ENCODE peak calls at places on chromosome 14, in five cellular contexts. One of them, this sample, is unnamed.
A peak's percentile ranks its signal among the peaks of the same experiment; 100 is the strongest.

GRCh38 chr14:74217672-74218448 is 21.4 kb upstream of the VSX2 start:
- DNase-seq in iris pigment epithelial cell: peak; percentile 54
- DNase-seq in LoVo: peak; percentile 78
- DNase-seq in right lobe of liver: peak; percentile 78
- DNase-seq in colonic mucosa: peak; percentile 69
- DNase-seq in this sample: peak; percentile 69

GRCh38 chr14:35331605-35332516 is 39.7 kb downstream of the PSMA6 start:
- DNase-seq in right lobe of liver: no peak
- DNase-seq in LoVo: peak; percentile 74
- DNase-seq in iris pigment epithelial cell: peak; percentile 65
- DNase-seq in colonic mucosa: peak; percentile 80
- DNase-seq in this sample: peak; percentile 36

GRCh38 chr14:90728951-90729350 is 87.3 kb downstream of the TTC7B start:
- DNase-seq in LoVo: no peak
- DNase-seq in colonic mucosa: no peak
- DNase-seq in iris pigment epithelial cell: no peak
- DNase-seq in right lobe of liver: no peak
- DNase-seq in this sample: no peak

GRCh38 chr14:55518391-55518790 is 61.6 kb upstream of the KTN1 start:
- DNase-seq in right lobe of liver: no peak
- DNase-seq in iris pigment epithelial cell: no peak
- DNase-seq in LoVo: no peak
- DNase-seq in colonic mucosa: no peak
- DNase-seq in this sample: no peak

GRCh38 chr14:71319646-71320045 is 412.4 kb downstream of the PCNX1 start:
- DNase-seq in iris pigment epithelial cell: peak; percentile 38
- DNase-seq in colonic mucosa: no peak
- DNase-seq in right lobe of liver: no peak
- DNase-seq in LoVo: peak; percentile 17
- DNase-seq in this sample: peak; percentile 56

GRCh38 chr14:71600309-71600708 is 331.9 kb upstream of the RGS6 start:
- DNase-seq in colonic mucosa: no peak
- DNase-seq in LoVo: no peak
- DNase-seq in right lobe of liver: no peak
- DNase-seq in iris pigment epithelial cell: no peak
- DNase-seq in this sample: no peak

GRCh38 chr14:37903561-37904191 is 304.0 kb upstream of the SSTR1 start:
- DNase-seq in right lobe of liver: no peak
- DNase-seq in LoVo: peak; percentile 50
- DNase-seq in colonic mucosa: no peak
- DNase-seq in iris pigment epithelial cell: peak; percentile 49
- DNase-seq in this sample: peak; percentile 80

GRCh38 chr14:74737753-74738325 is 24.9 kb downstream of the FCF1 start:
- DNase-seq in iris pigment epithelial cell: peak; percentile 42
- DNase-seq in right lobe of liver: no peak
- DNase-seq in colonic mucosa: no peak
- DNase-seq in LoVo: no peak
- DNase-seq in this sample: peak; percentile 86

GRCh38 chr14:58898655-58899316 is 261.0 kb downstream of the DACT1 start:
- DNase-seq in LoVo: peak; percentile 4
- DNase-seq in colonic mucosa: no peak
- DNase-seq in iris pigment epithelial cell: peak; percentile 97
- DNase-seq in right lobe of liver: no peak
- DNase-seq in this sample: peak; percentile 91

GRCh38 chr14:38948576-38948975 is 154.5 kb downstream of the SEC23A start:
- DNase-seq in iris pigment epithelial cell: no peak
- DNase-seq in colonic mucosa: no peak
- DNase-seq in LoVo: no peak
- DNase-seq in right lobe of liver: no peak
- DNase-seq in this sample: no peak

GRCh38 chr14:36652542-36653201 is 9.0 kb upstream of the PAX9 start:
- DNase-seq in LoVo: peak; percentile 56
- DNase-seq in iris pigment epithelial cell: no peak
- DNase-seq in right lobe of liver: no peak
- DNase-seq in colonic mucosa: no peak
- DNase-seq in this sample: no peak

GRCh38 chr14:95140060-95140858 is 17.1 kb downstream of the DICER1 start:
- DNase-seq in colonic mucosa: no peak
- DNase-seq in LoVo: no peak
- DNase-seq in iris pigment epithelial cell: peak; percentile 75
- DNase-seq in right lobe of liver: no peak
- DNase-seq in this sample: peak; percentile 38

GRCh38 chr14:40599726-40600125 is 1007.0 kb upstream of the LRFN5 start:
- DNase-seq in colonic mucosa: no peak
- DNase-seq in iris pigment epithelial cell: peak; percentile 12
- DNase-seq in right lobe of liver: no peak
- DNase-seq in LoVo: no peak
- DNase-seq in this sample: no peak